ENCODE peak calls at places on chromosomes 3 and 15, in seven cellular contexts. A is RWPE1, H is A549, W is fibroblast of lung, F is CD14-positive monocyte, C is mammary epithelial cell, P is GM23338. M is an unnamed sample.

GRCh38 chr15:49313650-49314049 is 109.4 kb upstream of the FGF7 start:
- DNase-seq in A (peak; percentile 12), H (no peak), W (peak; percentile 90), F (no peak), C (peak; percentile 60), P (no peak), M (no peak)

GRCh38 chr3:197029511-197030167 is at the start of gene MELTF:
- DNase-seq in A (peak; percentile 77), H (peak; percentile 80), W (peak; percentile 72), F (peak; percentile 74), C (no peak), P (peak; percentile 80), M (peak; percentile 84)

GRCh38 chr15:88994286-88994685 is 81.1 kb upstream of the MFGE8 start:
- DNase-seq in A (no peak), H (no peak), W (no peak), F (no peak), C (no peak), P (no peak), M (no peak)

GRCh38 chr15:74752486-74753395 is 4.1 kb downstream of the CYP1A2 start:
- DNase-seq in A (peak; percentile 46), H (no peak), W (no peak), F (no peak), C (peak; percentile 41), P (no peak), M (no peak)

GRCh38 chr3:71299160-71299559 is 284.4 kb downstream of the FOXP1 start:
- DNase-seq in A (no peak), H (no peak), W (no peak), F (no peak), C (no peak), P (no peak), M (no peak)

GRCh38 chr3:36591959-36592358 is 172.4 kb downstream of the DCLK3 start:
- DNase-seq in A (no peak), H (no peak), W (peak; percentile 23), F (no peak), C (peak; percentile 16), P (no peak), M (no peak)

GRCh38 chr3:115100172-115100571 is 46.9 kb downstream of the ZBTB20 start:
- DNase-seq in A (no peak), H (no peak), W (peak; percentile 83), F (no peak), C (peak; percentile 62), P (peak; percentile 8), M (no peak)

GRCh38 chr3:148654433-148654832 is 43.3 kb upstream of the AGTR1 start:
- DNase-seq in A (no peak), H (no peak), W (no peak), F (no peak), C (no peak), P (no peak), M (no peak)

GRCh38 chr15:100252359-100252758 is 89.4 kb downstream of the ADAMTS17 start:
- DNase-seq in A (no peak), H (no peak), W (no peak), F (no peak), C (no peak), P (no peak), M (no peak)

GRCh38 chr3:114213669-114214541 is 23.5 kb downstream of the ZNF80 start:
- DNase-seq in A (peak; percentile 11), H (no peak), W (peak; percentile 65), F (peak; percentile 78), C (no peak), P (peak; percentile 56), M (peak; percentile 26)

GRCh38 chr3:98557324-98558010 is 25.7 kb downstream of the GPR15 start:
- DNase-seq in A (no peak), H (no peak), W (no peak), F (no peak), C (peak; percentile 48), P (no peak), M (no peak)

GRCh38 chr3:69671082-69671952 is 67.9 kb upstream of the MITF start:
- DNase-seq in A (peak; percentile 43), H (peak; percentile 60), W (peak; percentile 66), F (no peak), C (peak; percentile 27), P (peak; percentile 63), M (peak; percentile 26)

GRCh38 chr3:175150812-175151411 is 291.8 kb downstream of the NAALADL2 start:
- DNase-seq in A (peak; percentile 81), H (no peak), W (no peak), F (no peak), C (peak; percentile 100), P (no peak), M (no peak)

GRCh38 chr3:122233109-122233952 is 49.9 kb downstream of the CASR start:
- DNase-seq in A (no peak), H (no peak), W (no peak), F (peak; percentile 87), C (no peak), P (no peak), M (no peak)

GRCh38 chr3:13338231-13338630 is 81.9 kb downstream of the NUP210 start:
- DNase-seq in A (no peak), H (no peak), W (no peak), F (no peak), C (no peak), P (no peak), M (no peak)

GRCh38 chr3:167100651-167101050 is 279.4 kb downstream of the ZBBX start:
- DNase-seq in A (no peak), H (no peak), W (no peak), F (no peak), C (no peak), P (no peak), M (no peak)

GRCh38 chr3:58640700-58641372 is 25.7 kb downstream of the FAM3D start:
- DNase-seq in A (peak; percentile 72), H (peak; percentile 53), W (peak; percentile 67), F (peak; percentile 53), C (peak; percentile 64), P (peak; percentile 95), M (peak; percentile 86)

GRCh38 chr15:56244811-56245576 is 1.3 kb upstream of the RFX7 start:
- DNase-seq in A (no peak), H (peak; percentile 43), W (no peak), F (no peak), C (no peak), P (peak; percentile 9), M (peak; percentile 18)

GRCh38 chr15:56242576-56243116 is 1.0 kb downstream of the RFX7 start:
- DNase-seq in A (peak; percentile 15), H (no peak), W (peak; percentile 12), F (no peak), C (peak; percentile 22), P (no peak), M (no peak)

GRCh38 chr15:56244237-56244810 is 645 bp upstream of the RFX7 start:
- DNase-seq in A (peak; percentile 91), H (peak; percentile 75), W (peak; percentile 77), F (no peak), C (peak; percentile 85), P (peak; percentile 93), M (peak; percentile 41)

GRCh38 chr15:56243117-56243773 is 434 bp downstream of the RFX7 start:
- DNase-seq in A (peak; percentile 29), H (peak; percentile 30), W (peak; percentile 47), F (no peak), C (no peak), P (peak; percentile 76), M (peak; percentile 63)

DNA sequence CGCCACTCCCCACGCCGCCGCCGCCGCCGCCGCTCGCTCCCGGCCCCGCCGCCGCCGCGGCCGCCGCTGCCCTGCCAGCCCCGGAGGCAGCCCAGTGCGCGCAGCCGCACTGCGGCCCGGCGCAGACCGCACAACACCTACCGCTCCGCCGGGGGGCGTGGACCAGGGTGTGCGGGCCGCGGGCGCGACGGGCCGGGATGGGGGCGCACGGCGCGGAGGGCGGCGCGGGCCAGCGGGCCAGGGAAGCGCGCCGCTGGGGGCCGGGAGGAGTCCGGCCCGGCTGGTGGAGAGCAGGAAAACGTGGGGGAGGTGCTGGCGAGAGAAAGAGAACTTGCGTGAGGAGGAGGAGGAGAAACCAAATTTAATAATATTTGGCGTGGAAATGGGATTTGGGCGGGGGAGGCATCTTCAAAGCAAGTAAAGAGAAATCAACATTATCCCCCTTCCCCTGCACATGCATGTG is at the start of gene RFX7:
- DNase-seq in A (peak; percentile 78), H (peak; percentile 82), W (peak; percentile 72), F (peak; percentile 49), C (peak; percentile 54), P (peak; percentile 87), M (peak; percentile 88)
- TF ChIP-seq CTCF in A (peak; percentile 20), H (no peak), W (no peak), F (no peak), C (no peak), P (no peak), M (no peak)

DNA sequence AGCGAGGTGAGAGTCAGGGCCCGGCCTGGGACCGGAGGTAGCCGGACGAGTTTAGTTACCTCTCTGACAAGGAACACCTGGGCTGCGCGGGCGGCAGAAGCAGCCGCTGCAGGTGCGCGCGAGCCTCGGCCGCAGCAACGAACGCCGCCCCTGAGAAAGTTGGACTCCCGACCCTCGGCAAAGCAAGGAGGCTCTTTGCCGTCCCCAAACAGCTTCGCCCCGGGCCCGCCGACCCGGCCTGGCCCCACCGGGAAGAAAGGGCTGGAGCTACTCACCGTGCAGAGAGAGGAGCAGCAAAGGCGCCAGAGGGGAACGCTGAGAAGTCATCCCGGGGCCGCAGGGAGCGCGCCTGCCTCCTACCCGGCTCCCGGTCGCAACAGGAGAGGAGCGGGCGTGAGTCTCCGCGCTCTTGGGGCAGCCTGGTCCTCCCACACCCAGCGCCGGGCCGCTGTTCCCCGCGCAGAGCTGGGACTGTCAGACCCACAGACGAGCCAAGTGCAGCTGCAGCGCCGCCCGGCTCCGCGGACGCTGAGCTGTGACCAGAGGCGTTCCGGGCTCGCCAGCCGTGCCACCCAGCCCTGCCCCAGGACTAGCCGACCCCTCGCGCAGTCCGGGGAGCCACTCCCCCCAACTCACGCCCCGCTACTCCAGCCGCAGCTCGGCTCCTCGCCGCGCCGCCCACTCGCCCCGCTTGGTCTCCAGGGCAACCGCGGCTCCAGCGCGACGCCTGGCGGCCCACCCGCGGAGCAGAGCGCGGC is at the start of gene IGSF11:
- DNase-seq in A (peak; percentile 56), H (peak; percentile 75), W (peak; percentile 26), F (no peak), C (peak; percentile 40), P (peak; percentile 92), M (peak; percentile 90)
- TF ChIP-seq CTCF in A (peak; percentile 73), H (peak; percentile 83), W (no peak), F (no peak), C (peak; percentile 37), P (peak; percentile 56), M (no peak)

GRCh38 chr3:50304601-50305000 is 1.2 kb upstream of the HYAL1 start:
- DNase-seq in A (no peak), H (no peak), W (no peak), F (no peak), C (peak; percentile 77), P (no peak), M (no peak)

GRCh38 chr3:50300681-50301254 is 1.6 kb upstream of the HYAL3 start:
- DNase-seq in A (no peak), H (no peak), W (no peak), F (no peak), C (no peak), P (no peak), M (no peak)

GRCh38 chr3:50299929-50300680 is 900 bp upstream of the HYAL3 start:
- DNase-seq in A (no peak), H (no peak), W (no peak), F (peak; percentile 88), C (peak; percentile 82), P (no peak), M (no peak)

GRCh38 chr3:50302095-50303037 is 1.0 kb downstream of the HYAL1 start:
- DNase-seq in A (no peak), H (no peak), W (no peak), F (no peak), C (no peak), P (no peak), M (no peak)

GRCh38 chr3:50303038-50303815 is at the start of gene HYAL1:
- DNase-seq in A (no peak), H (no peak), W (no peak), F (no peak), C (no peak), P (peak; percentile 89), M (peak; percentile 40)
- TF ChIP-seq CTCF in A (no peak), H (no peak), W (no peak), F (no peak), C (peak; percentile 25), P (peak; percentile 68), M (no peak)

GRCh38 chr3:87145553-87145952 is 81.6 kb upstream of the CHMP2B start:
- DNase-seq in A (no peak), H (no peak), W (peak; percentile 7), F (no peak), C (peak; percentile 16), P (peak; percentile 80), M (peak; percentile 16)
- TF ChIP-seq CTCF in A (no peak), H (no peak), W (peak; percentile 31), F (no peak), C (no peak), P (peak; percentile 79), M (no peak)

M was measured in nephron progenitor cell.